ENCODE peak calls at places on chromosomes 11 and 22, in six cellular contexts. One of them, this sample, is unnamed.

GRCh38 chr11:11841121-11841604 is 609 bp upstream of the USP47 start:
- DNase-seq in A549: peak
- DNase-seq in GM12878: no peak
- DNase-seq in endothelial cell of umbilical vein: no peak
- DNase-seq in HepG2: peak
- DNase-seq in K562: no peak
- DNase-seq in this sample: peak

GRCh38 chr11:100810146-100810545 is 123.1 kb downstream of the ARHGAP42 start:
- DNase-seq in A549: no peak
- DNase-seq in GM12878: no peak
- DNase-seq in endothelial cell of umbilical vein: no peak
- DNase-seq in HepG2: no peak
- DNase-seq in K562: no peak
- DNase-seq in this sample: no peak

GRCh38 chr11:76591416-76591815 is 79.1 kb downstream of the LRRC32 start:
- DNase-seq in A549: no peak
- DNase-seq in GM12878: no peak
- DNase-seq in endothelial cell of umbilical vein: no peak
- DNase-seq in HepG2: no peak
- DNase-seq in K562: no peak
- DNase-seq in this sample: no peak

GRCh38 chr11:129317564-129317963 is 58.1 kb upstream of the BARX2 start:
- DNase-seq in A549: no peak
- DNase-seq in GM12878: no peak
- DNase-seq in endothelial cell of umbilical vein: no peak
- DNase-seq in HepG2: no peak
- DNase-seq in K562: no peak
- DNase-seq in this sample: no peak

GRCh38 chr11:32829680-32830412 is at the start of gene PRRG4:
- DNase-seq in A549: peak
- DNase-seq in GM12878: no peak
- DNase-seq in endothelial cell of umbilical vein: no peak
- DNase-seq in HepG2: no peak
- DNase-seq in K562: no peak
- DNase-seq in this sample: peak

GRCh38 chr22:32789797-32790620 is 11.5 kb upstream of the TIMP3 start:
- DNase-seq in A549: no peak
- DNase-seq in GM12878: no peak
- DNase-seq in endothelial cell of umbilical vein: no peak
- DNase-seq in HepG2: peak
- DNase-seq in K562: no peak
- DNase-seq in this sample: no peak

GRCh38 chr11:70240337-70240736 is 30.2 kb upstream of the PPFIA1 start:
- DNase-seq in A549: no peak
- DNase-seq in GM12878: no peak
- DNase-seq in endothelial cell of umbilical vein: no peak
- DNase-seq in HepG2: no peak
- DNase-seq in K562: no peak
- DNase-seq in this sample: no peak

GRCh38 chr11:46291441-46292143 is 14.1 kb downstream of the CREB3L1 start:
- DNase-seq in A549: no peak
- DNase-seq in GM12878: no peak
- DNase-seq in endothelial cell of umbilical vein: no peak
- DNase-seq in HepG2: no peak
- DNase-seq in K562: no peak
- DNase-seq in this sample: no peak

GRCh38 chr11:123585721-123586120 is 68.7 kb downstream of the SCN3B start:
- DNase-seq in A549: no peak
- DNase-seq in GM12878: no peak
- DNase-seq in endothelial cell of umbilical vein: peak
- DNase-seq in HepG2: no peak
- DNase-seq in K562: no peak
- DNase-seq in this sample: no peak

GRCh38 chr11:17148536-17148935 is 59.2 kb downstream of the PIK3C2A start:
- DNase-seq in A549: no peak
- DNase-seq in GM12878: no peak
- DNase-seq in endothelial cell of umbilical vein: no peak
- DNase-seq in HepG2: no peak
- DNase-seq in K562: no peak
- DNase-seq in this sample: no peak

GRCh38 chr11:57131080-57131790 is 50.5 kb upstream of the LRRC55 start:
- DNase-seq in A549: peak
- DNase-seq in GM12878: no peak
- DNase-seq in endothelial cell of umbilical vein: peak
- DNase-seq in HepG2: peak
- DNase-seq in K562: peak
- DNase-seq in this sample: peak

GRCh38 chr11:37804666-37805065 is 1206.6 kb upstream of the RAG2 start:
- DNase-seq in A549: no peak
- DNase-seq in GM12878: no peak
- DNase-seq in endothelial cell of umbilical vein: no peak
- DNase-seq in HepG2: no peak
- DNase-seq in K562: no peak
- DNase-seq in this sample: no peak

GRCh38 chr11:75347781-75348613 is 3.5 kb downstream of the ARRB1 start:
- DNase-seq in A549: no peak
- DNase-seq in GM12878: no peak
- DNase-seq in endothelial cell of umbilical vein: peak
- DNase-seq in HepG2: peak
- DNase-seq in K562: no peak
- DNase-seq in this sample: no peak

GRCh38 chr11:23903044-23903704 is 593.7 kb upstream of the LUZP2 start:
- DNase-seq in A549: peak
- DNase-seq in GM12878: no peak
- DNase-seq in endothelial cell of umbilical vein: peak
- DNase-seq in HepG2: peak
- DNase-seq in K562: no peak
- DNase-seq in this sample: no peak

GRCh38 chr11:125332821-125333220 is 163.2 kb downstream of the FEZ1 start:
- DNase-seq in A549: no peak
- DNase-seq in GM12878: no peak
- DNase-seq in endothelial cell of umbilical vein: no peak
- DNase-seq in HepG2: no peak
- DNase-seq in K562: no peak
- DNase-seq in this sample: no peak

GRCh38 chr11:46701078-46701654 is 335 bp downstream of the ZNF408 start:
- DNase-seq in A549: no peak
- DNase-seq in GM12878: no peak
- DNase-seq in endothelial cell of umbilical vein: no peak
- DNase-seq in HepG2: no peak
- DNase-seq in K562: peak
- DNase-seq in this sample: peak

GRCh38 chr11:1881442-1882264 is 10.0 kb downstream of the PRR33 start:
- DNase-seq in A549: no peak
- DNase-seq in GM12878: no peak
- DNase-seq in endothelial cell of umbilical vein: no peak
- DNase-seq in HepG2: no peak
- DNase-seq in K562: no peak
- DNase-seq in this sample: peak

GRCh38 chr22:32083814-32084213 is 40.8 kb downstream of the SLC5A1 start:
- DNase-seq in A549: no peak
- DNase-seq in GM12878: no peak
- DNase-seq in endothelial cell of umbilical vein: no peak
- DNase-seq in HepG2: no peak
- DNase-seq in K562: no peak
- DNase-seq in this sample: no peak

GRCh38 chr11:117239295-117239694 is 6.8 kb downstream of the RNF214 start:
- DNase-seq in A549: peak
- DNase-seq in GM12878: no peak
- DNase-seq in endothelial cell of umbilical vein: peak
- DNase-seq in HepG2: no peak
- DNase-seq in K562: no peak
- DNase-seq in this sample: peak

GRCh38 chr22:39463277-39463676 is 6.5 kb downstream of the MGAT3 start:
- DNase-seq in A549: no peak
- DNase-seq in GM12878: no peak
- DNase-seq in endothelial cell of umbilical vein: no peak
- DNase-seq in HepG2: no peak
- DNase-seq in K562: no peak
- DNase-seq in this sample: no peak

GRCh38 chr11:60625262-60625661 is 74.2 kb upstream of the MS4A8 start:
- DNase-seq in A549: peak
- DNase-seq in GM12878: no peak
- DNase-seq in endothelial cell of umbilical vein: peak
- DNase-seq in HepG2: peak
- DNase-seq in K562: no peak
- DNase-seq in this sample: peak

GRCh38 chr11:101441747-101442146 is 142.1 kb downstream of the TRPC6 start:
- DNase-seq in A549: no peak
- DNase-seq in GM12878: no peak
- DNase-seq in endothelial cell of umbilical vein: no peak
- DNase-seq in HepG2: no peak
- DNase-seq in K562: no peak
- DNase-seq in this sample: no peak

GRCh38 chr22:19766506-19767426 is 6.2 kb downstream of the TBX1 start:
- DNase-seq in A549: no peak
- DNase-seq in GM12878: no peak
- DNase-seq in endothelial cell of umbilical vein: no peak
- DNase-seq in HepG2: no peak
- DNase-seq in K562: peak
- DNase-seq in this sample: peak

GRCh38 chr22:42296381-42296853 is 26.0 kb upstream of the TCF20 start:
- DNase-seq in A549: no peak
- DNase-seq in GM12878: no peak
- DNase-seq in endothelial cell of umbilical vein: no peak
- DNase-seq in HepG2: no peak
- DNase-seq in K562: no peak
- DNase-seq in this sample: no peak

GRCh38 chr22:39583066-39583667 is 12.6 kb downstream of the CACNA1I start:
- DNase-seq in A549: no peak
- DNase-seq in GM12878: no peak
- DNase-seq in endothelial cell of umbilical vein: no peak
- DNase-seq in HepG2: no peak
- DNase-seq in K562: no peak
- DNase-seq in this sample: no peak

GRCh38 chr11:100640646-100641045 is 46.4 kb upstream of the ARHGAP42 start:
- DNase-seq in A549: no peak
- DNase-seq in GM12878: no peak
- DNase-seq in endothelial cell of umbilical vein: no peak
- DNase-seq in HepG2: no peak
- DNase-seq in K562: no peak
- DNase-seq in this sample: no peak

GRCh38 chr11:74170694-74171629 is at the start of the genes C2CD3 and PPME1:
- DNase-seq in A549: peak
- DNase-seq in GM12878: peak
- DNase-seq in endothelial cell of umbilical vein: peak
- DNase-seq in HepG2: peak
- DNase-seq in K562: peak
- DNase-seq in this sample: peak
- TF ChIP-seq MYC in A549: peak
- TF ChIP-seq MYC in GM12878: no peak
- TF ChIP-seq MYC in endothelial cell of umbilical vein: peak
- TF ChIP-seq MYC in HepG2: peak
- TF ChIP-seq MYC in K562: no peak
- TF ChIP-seq MYC in this sample: peak

DNA sequence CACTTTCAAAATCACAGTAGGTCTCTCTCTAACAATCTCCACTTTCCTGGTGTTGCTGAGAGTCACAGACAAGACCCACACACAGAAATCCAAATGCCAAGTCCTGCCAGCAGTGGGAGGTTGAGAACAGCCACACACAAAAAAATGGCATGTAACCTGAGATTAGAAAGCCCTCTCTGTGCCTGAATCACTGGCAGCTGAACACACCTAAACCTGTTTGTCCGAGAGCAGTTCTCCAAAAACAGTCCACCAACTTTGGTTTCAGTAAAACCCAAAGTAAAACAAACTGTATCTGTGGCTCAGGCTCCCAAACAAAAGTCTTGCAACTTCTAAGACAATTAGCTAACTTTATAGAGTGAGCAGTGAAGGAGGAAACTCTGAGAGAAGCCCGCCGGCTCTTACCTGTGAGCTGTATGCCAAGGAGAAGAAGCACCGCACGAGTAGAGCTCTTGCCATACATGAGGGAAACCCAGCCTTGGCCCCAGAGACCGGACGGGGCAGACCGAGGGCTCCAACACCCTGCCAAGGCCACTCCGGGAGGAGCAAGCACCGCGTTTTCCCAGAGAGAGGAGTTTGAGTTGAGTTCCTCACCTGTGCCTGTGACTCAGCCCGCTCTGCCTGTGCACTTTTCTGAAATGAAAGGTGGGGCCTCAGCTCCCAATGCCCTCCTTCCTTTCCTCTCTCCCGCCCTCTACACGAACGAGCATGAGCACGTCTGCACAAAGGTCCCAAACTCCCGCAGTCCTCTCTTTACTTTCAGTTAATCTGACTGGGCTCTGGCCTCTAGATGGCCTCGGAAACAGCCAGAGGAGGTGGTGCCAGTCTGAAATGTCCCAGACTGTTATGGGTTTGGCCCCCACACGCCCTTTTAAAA is at the start of gene MPZL2:
- DNase-seq in A549: no peak
- DNase-seq in GM12878: no peak
- DNase-seq in endothelial cell of umbilical vein: peak
- DNase-seq in HepG2: peak
- DNase-seq in K562: no peak
- DNase-seq in this sample: peak
- TF ChIP-seq POLR2A in A549: no peak
- TF ChIP-seq POLR2A in GM12878: no peak
- TF ChIP-seq POLR2A in endothelial cell of umbilical vein: peak
- TF ChIP-seq POLR2A in HepG2: peak
- TF ChIP-seq POLR2A in K562: no peak
- TF ChIP-seq POLR2A in this sample: no peak

DNA sequence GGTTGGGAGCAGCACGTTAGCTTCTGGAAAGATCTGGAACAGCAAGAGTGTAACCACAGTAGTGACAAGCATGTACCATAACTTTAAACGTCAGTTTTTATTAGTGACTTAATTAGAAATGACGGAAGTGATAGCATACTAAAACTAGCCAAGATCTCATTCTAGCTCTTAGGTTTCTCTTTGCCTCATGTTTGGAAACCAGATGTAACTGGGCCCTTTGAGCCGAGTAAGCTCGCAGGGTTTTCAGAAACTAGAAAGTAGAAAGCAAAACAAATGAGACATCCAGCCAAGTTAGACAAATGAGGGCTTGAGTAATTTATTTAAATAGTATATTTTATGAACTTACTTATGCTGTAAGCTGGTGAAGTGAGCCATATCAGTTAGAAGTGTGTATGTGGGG is 40.2 kb upstream of the SLC5A12 start:
- DNase-seq in A549: no peak
- DNase-seq in GM12878: no peak
- DNase-seq in endothelial cell of umbilical vein: no peak
- DNase-seq in HepG2: no peak
- DNase-seq in K562: no peak
- DNase-seq in this sample: no peak
- TF ChIP-seq MYC in A549: no peak
- TF ChIP-seq MYC in GM12878: no peak
- TF ChIP-seq MYC in endothelial cell of umbilical vein: no peak
- TF ChIP-seq MYC in HepG2: no peak
- TF ChIP-seq MYC in K562: no peak
- TF ChIP-seq MYC in this sample: no peak

DNA sequence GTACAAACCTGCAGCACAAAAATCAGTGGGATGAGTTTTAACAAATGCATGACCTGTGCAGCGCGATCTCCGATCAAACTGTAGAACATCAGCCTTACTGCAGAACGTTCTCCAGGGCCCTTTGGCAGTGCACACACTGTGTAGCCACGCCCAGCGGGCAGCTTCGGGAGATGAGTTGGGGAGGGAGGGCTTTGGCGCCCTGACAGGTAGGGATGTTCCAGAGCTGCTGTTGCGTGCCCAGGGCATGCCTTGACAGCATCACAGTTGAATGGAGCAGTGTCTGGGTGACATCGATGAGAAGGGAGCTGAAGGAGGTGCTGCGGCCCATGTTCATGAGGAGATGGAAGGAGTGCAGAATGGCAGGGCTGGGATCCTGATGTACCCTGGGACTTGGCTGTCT is 80.2 kb downstream of the TBC1D22A start:
- DNase-seq in A549: no peak
- DNase-seq in GM12878: no peak
- DNase-seq in endothelial cell of umbilical vein: no peak
- DNase-seq in HepG2: no peak
- DNase-seq in K562: no peak
- DNase-seq in this sample: no peak
- TF ChIP-seq POLR2A in A549: no peak
- TF ChIP-seq POLR2A in GM12878: no peak
- TF ChIP-seq POLR2A in endothelial cell of umbilical vein: no peak
- TF ChIP-seq POLR2A in HepG2: no peak
- TF ChIP-seq POLR2A in K562: no peak
- TF ChIP-seq POLR2A in this sample: no peak

This sample was measured in NB4.